ENCODE peak calls at places on chromosomes 5 and 9, in nine cellular contexts. O is activated naive CD4-positive, alpha-beta T cell treated with anti-CD3 and anti-CD28 coated beads, Interleukin-2, amount 10 ng/mL, durations not matched to agents 7 days and 5 days; H is kidney tubule cell; S is stimulated activated CD4-positive, alpha-beta T cell treated with anti-CD3 and anti-CD28 coated beads, Interleukin-2, amount 100 ng/mL, for 48 hours; G is breast epithelium; Z is SW 1271; V is GM23248; J is mesothelial cell of epicardium; W is MM.1S. A is an unnamed sample.

GRCh38 chr9:118094387-118094786 is 390.2 kb downstream of the TLR4 start:
- DNase-seq in J (no peak), V (no peak), S (no peak), Z (no peak), G (no peak), W (no peak), O (no peak), H (no peak), A (no peak)

GRCh38 chr5:67875637-67876036 is 339.9 kb upstream of the PIK3R1 start:
- DNase-seq in H (no peak), V (no peak), W (no peak), J (no peak), G (no peak), O (no peak), S (no peak), Z (no peak), A (no peak)

GRCh38 chr9:92790542-92791527 is 26.2 kb upstream of the BICD2 start:
- DNase-seq in Z (peak; percentile 12), J (no peak), H (peak; percentile 75), G (peak; percentile 84), S (peak; percentile 70), W (peak; percentile 79), O (peak; percentile 85), V (peak; percentile 79), A (peak; percentile 57)

GRCh38 chr5:100479079-100479688 is 56.0 kb upstream of the FAM174A start:
- DNase-seq in G (no peak), S (no peak), V (peak; percentile 28), W (peak; percentile 76), O (no peak), J (no peak), H (peak; percentile 55), Z (no peak), A (no peak)

GRCh38 chr5:104347119-104347708 is 784.6 kb upstream of the NUDT12 start:
- DNase-seq in H (peak; percentile 17), G (no peak), J (no peak), W (peak; percentile 28), S (no peak), V (peak; percentile 3), Z (no peak), O (no peak), A (no peak)

GRCh38 chr5:56048124-56048523 is 53.4 kb upstream of the IL6ST start:
- DNase-seq in H (no peak), O (no peak), S (no peak), G (no peak), Z (no peak), J (no peak), V (no peak), W (no peak), A (no peak)

GRCh38 chr9:90433398-90433890 is 209.2 kb downstream of the DIRAS2 start:
- DNase-seq in S (no peak), G (peak; percentile 62), O (no peak), J (peak; percentile 42), Z (no peak), H (peak; percentile 100), W (no peak), V (no peak), A (peak; percentile 71)

GRCh38 chr5:152622628-152623027 is 217.5 kb upstream of the NMUR2 start:
- DNase-seq in V (no peak), W (no peak), G (no peak), Z (no peak), H (peak; percentile 41), J (no peak), S (no peak), O (no peak), A (no peak)

GRCh38 chr5:36928947-36929346 is 52.4 kb downstream of the NIPBL start:
- DNase-seq in O (no peak), V (peak; percentile 70), Z (no peak), G (no peak), H (peak; percentile 54), J (no peak), W (no peak), S (no peak), A (no peak)

GRCh38 chr5:69502375-69503143 is 10.0 kb downstream of the OCLN start:
- DNase-seq in O (no peak), V (peak; percentile 75), S (no peak), W (no peak), G (no peak), H (peak; percentile 70), J (no peak), Z (no peak), A (no peak)

GRCh38 chr5:102223542-102224444 is 72.3 kb downstream of the SLCO4C1 start:
- DNase-seq in O (no peak), V (peak; percentile 22), G (no peak), W (peak; percentile 62), Z (peak; percentile 15), S (no peak), H (peak; percentile 44), J (no peak), A (no peak)

GRCh38 chr9:138073408-138073807 is 195.8 kb downstream of the CACNA1B start:
- DNase-seq in G (no peak), W (no peak), O (no peak), S (no peak), V (no peak), J (no peak), H (no peak), Z (no peak), A (no peak)

GRCh38 chr5:149711338-149711737 is 18.8 kb upstream of the PPARGC1B start:
- DNase-seq in G (no peak), J (no peak), O (no peak), Z (no peak), S (no peak), V (no peak), H (no peak), W (no peak), A (no peak)

GRCh38 chr5:165325201-165325600 is 1819.8 kb downstream of the MAT2B start:
- DNase-seq in H (peak; percentile 78), Z (peak; percentile 16), W (no peak), J (no peak), G (no peak), S (no peak), V (no peak), O (no peak), A (no peak)

GRCh38 chr9:107158321-107158720 is 124.8 kb upstream of the RAD23B start:
- DNase-seq in O (no peak), V (peak; percentile 46), G (no peak), H (peak; percentile 43), W (no peak), Z (peak; percentile 20), J (no peak), S (no peak), A (no peak)

GRCh38 chr9:15642369-15642962 is 89.6 kb downstream of the CCDC171 start:
- DNase-seq in S (no peak), V (peak; percentile 72), G (no peak), O (no peak), H (peak; percentile 47), J (no peak), W (peak; percentile 14), Z (no peak), A (peak; percentile 48)

GRCh38 chr9:21559402-21560280 is 77.5 kb upstream of the IFNE start:
- DNase-seq in H (peak; percentile 87), J (peak; percentile 59), W (peak; percentile 11), Z (no peak), O (peak; percentile 71), V (peak; percentile 88), G (peak; percentile 52), S (peak; percentile 22), A (no peak)

GRCh38 chr9:14542071-14542470 is 151.2 kb downstream of the ZDHHC21 start:
- DNase-seq in J (no peak), Z (no peak), S (no peak), O (no peak), H (no peak), G (no peak), V (no peak), W (no peak), A (no peak)

GRCh38 chr5:96567188-96567587 is 95.0 kb upstream of the CAST start:
- DNase-seq in O (no peak), W (no peak), J (no peak), H (peak; percentile 85), G (no peak), V (peak; percentile 84), Z (no peak), S (no peak), A (no peak)

GRCh38 chr9:81531511-81531910 is 157.8 kb downstream of the TLE1 start:
- DNase-seq in H (no peak), V (no peak), J (no peak), W (no peak), Z (no peak), S (no peak), O (no peak), G (no peak), A (no peak)

GRCh38 chr9:99998266-99998665 is 91.8 kb downstream of the STX17 start:
- DNase-seq in G (no peak), S (no peak), O (no peak), Z (no peak), W (no peak), H (no peak), J (no peak), V (no peak), A (no peak)

GRCh38 chr9:2132484-2133082 is 117.4 kb downstream of the SMARCA2 start:
- DNase-seq in S (no peak), J (no peak), G (no peak), H (peak; percentile 31), W (peak; percentile 23), V (peak; percentile 70), Z (no peak), O (no peak), A (peak; percentile 6)

GRCh38 chr9:98097836-98098235 is 21.2 kb downstream of the TRIM14 start:
- DNase-seq in S (peak; percentile 31), J (no peak), G (peak; percentile 75), Z (no peak), W (peak; percentile 36), H (peak; percentile 28), V (no peak), O (peak; percentile 47), A (no peak)

GRCh38 chr5:28743362-28743761 is 1705.0 kb upstream of the CDH9 start:
- DNase-seq in H (no peak), J (no peak), S (no peak), G (no peak), V (no peak), W (peak; percentile 8), O (no peak), Z (no peak), A (no peak)

GRCh38 chr9:12935714-12936113 is 160.9 kb downstream of the LURAP1L start:
- DNase-seq in S (no peak), G (no peak), H (no peak), J (no peak), W (no peak), O (no peak), Z (no peak), V (peak; percentile 61), A (no peak)

GRCh38 chr9:18684608-18685317 is 210.8 kb downstream of the ADAMTSL1 start:
- DNase-seq in Z (no peak), V (no peak), H (no peak), J (no peak), S (no peak), W (no peak), O (no peak), G (no peak), A (no peak)

GRCh38 chr9:35618854-35619799 is 914 bp upstream of the CD72 start:
- DNase-seq in S (no peak), V (no peak), H (no peak), G (no peak), O (peak; percentile 61), W (no peak), J (no peak), Z (no peak), A (no peak)

GRCh38 chr5:151772868-151773561 is 1.3 kb downstream of the G3BP1 start:
- DNase-seq in S (no peak), Z (no peak), V (peak; percentile 77), J (no peak), O (no peak), W (no peak), H (peak; percentile 72), G (no peak), A (no peak)

GRCh38 chr5:98556707-98557106 is 216.8 kb upstream of the RGMB start:
- DNase-seq in Z (no peak), J (no peak), H (no peak), V (peak; percentile 29), W (no peak), O (no peak), S (no peak), G (no peak), A (no peak)

GRCh38 chr9:129560849-129561248 is 60.1 kb downstream of the C9orf50 start:
- DNase-seq in V (no peak), W (no peak), O (no peak), H (no peak), G (no peak), J (no peak), S (no peak), Z (no peak), A (no peak)

GRCh38 chr9:111645806-111646205 is 14.7 kb downstream of the DNAJC25 start:
- DNase-seq in J (no peak), O (no peak), G (no peak), W (no peak), S (no peak), V (no peak), Z (no peak), H (no peak), A (no peak)

A was measured in NCI-H2227 treated with DMSO at 0.1 percent for 48 hours.